ENCODE peak calls at places on chromosomes 6 and 20, in five cellular contexts. Q, D, N, U and Y are unnamed samples.
A peak's percentile ranks its signal among the peaks of the same experiment; 100 is the strongest.

GRCh38 chr6:170075659-170076223 is 215.1 kb downstream of the DLL1 start:
- DNase-seq in Q (peak; percentile 40), D (peak; percentile 38), N (no peak), U (no peak), Y (no peak)

GRCh38 chr20:38550274-38550673 is 30.7 kb upstream of the ADIG start:
- DNase-seq in Q (no peak), D (no peak), N (no peak), U (no peak), Y (peak; percentile 11)

GRCh38 chr20:33859157-33859695 is 48.1 kb downstream of the CHMP4B start:
- DNase-seq in Q (no peak), D (peak; percentile 46), N (peak; percentile 50), U (no peak), Y (peak; percentile 68)

GRCh38 chr20:46954490-46955038 is 59.9 kb downstream of the EYA2 start:
- DNase-seq in Q (no peak), D (no peak), N (peak; percentile 25), U (no peak), Y (no peak)

GRCh38 chr20:23125159-23125558 is 39.0 kb upstream of the CD93 start:
- DNase-seq in Q (no peak), D (no peak), N (no peak), U (no peak), Y (no peak)

GRCh38 chr20:52448513-52448912 is 256.9 kb upstream of the ZFP64 start:
- DNase-seq in Q (no peak), D (no peak), N (no peak), U (no peak), Y (no peak)

GRCh38 chr6:9412951-9413559 is 977.7 kb upstream of the SLC35B3 start:
- DNase-seq in Q (no peak), D (no peak), N (peak; percentile 2), U (peak; percentile 7), Y (peak; percentile 54)

GRCh38 chr6:147651249-147652063 is 143.0 kb downstream of the SAMD5 start:
- DNase-seq in Q (no peak), D (no peak), N (no peak), U (peak; percentile 28), Y (no peak)

GRCh38 chr6:121686611-121687023 is 251.2 kb downstream of the GJA1 start:
- DNase-seq in Q (no peak), D (no peak), N (no peak), U (peak; percentile 17), Y (no peak)

GRCh38 chr6:105135056-105135455 is 44.8 kb downstream of the POPDC3 start:
- DNase-seq in Q (no peak), D (no peak), N (no peak), U (no peak), Y (no peak)

GRCh38 chr6:17851001-17851719 is 136.3 kb downstream of the KIF13A start:
- DNase-seq in Q (no peak), D (no peak), N (no peak), U (no peak), Y (no peak)

GRCh38 chr6:14130431-14131075 is 13.0 kb downstream of the CD83 start:
- DNase-seq in Q (no peak), D (no peak), N (no peak), U (no peak), Y (no peak)

GRCh38 chr6:45075246-45075645 is 252.9 kb upstream of the RUNX2 start:
- DNase-seq in Q (no peak), D (no peak), N (no peak), U (no peak), Y (no peak)

GRCh38 chr20:35629432-35630145 is 14.0 kb downstream of the SPAG4 start:
- DNase-seq in Q (no peak), D (no peak), N (no peak), U (no peak), Y (no peak)

GRCh38 chr6:81169166-81169565 is 583.3 kb downstream of the TENT5A start:
- DNase-seq in Q (no peak), D (no peak), N (no peak), U (no peak), Y (no peak)

GRCh38 chr6:85450578-85450884 is 648 bp downstream of the NT5E start:
- DNase-seq in Q (no peak), D (no peak), N (no peak), U (no peak), Y (no peak)

GRCh38 chr20:14761903-14762302 is 424.5 kb upstream of the FLRT3 start:
- DNase-seq in Q (no peak), D (no peak), N (no peak), U (no peak), Y (no peak)

GRCh38 chr20:45890077-45890996 is 671 bp downstream of the NEURL2 start:
- DNase-seq in Q (peak; percentile 88), D (peak; percentile 88), N (no peak), U (peak; percentile 81), Y (peak; percentile 35)

GRCh38 chr20:24771651-24772061 is 177.4 kb upstream of the CST7 start:
- DNase-seq in Q (peak; percentile 45), D (no peak), N (no peak), U (no peak), Y (no peak)

GRCh38 chr6:64590965-64591364 is 955.4 kb downstream of the PHF3 start:
- DNase-seq in Q (no peak), D (no peak), N (no peak), U (no peak), Y (no peak)

DNA sequence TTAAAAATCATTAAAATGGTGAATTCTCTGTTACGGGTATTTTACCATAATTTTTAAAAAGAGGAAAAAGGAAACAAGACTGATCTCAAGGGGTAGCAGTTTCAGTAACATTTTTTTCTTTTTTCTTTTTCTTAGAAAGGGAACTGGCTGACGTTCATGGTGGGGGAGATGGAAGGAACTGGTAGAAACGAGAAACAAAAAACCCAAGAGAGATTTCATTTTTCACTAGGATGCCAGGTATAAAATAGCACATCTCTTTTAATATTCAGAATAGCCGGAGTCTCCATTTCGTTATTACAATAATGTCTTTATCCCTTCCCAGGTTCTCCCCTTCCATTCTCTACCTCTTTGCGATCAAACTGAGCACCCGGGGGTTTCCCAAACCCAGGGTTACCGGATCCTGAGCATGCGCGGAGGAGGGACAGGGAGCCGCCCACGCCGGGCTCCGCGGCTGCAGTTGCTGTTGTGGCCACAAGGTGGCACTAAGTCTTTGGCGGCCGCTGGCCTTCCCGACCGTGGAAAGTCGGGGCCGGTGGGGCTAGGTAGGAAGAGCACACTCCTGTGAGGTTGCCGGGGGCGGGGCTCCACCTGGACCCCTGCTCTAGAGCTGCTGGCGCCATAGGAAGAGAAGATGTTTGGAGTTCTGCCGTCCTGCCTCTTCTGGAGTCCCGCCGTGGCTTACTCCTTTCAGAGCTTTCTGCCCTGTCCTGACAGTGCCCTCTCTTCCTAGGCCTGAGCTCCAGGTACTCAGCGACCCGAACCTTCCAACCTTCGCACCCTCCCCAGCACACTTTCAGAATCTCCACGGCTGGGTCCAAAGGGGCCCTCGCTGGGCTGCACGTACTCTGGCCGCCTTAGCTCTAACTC is 146.8 kb downstream of the SH3BGRL2 start:
- DNase-seq in Q (peak; percentile 82), D (peak; percentile 85), N (peak; percentile 35), U (peak; percentile 83), Y (peak; percentile 86)
- H3K4me3 ChIP-seq in Q (peak overlapping the region; percentile 38), D (peak overlapping the region; percentile 37), N (peak overlapping the region; percentile 49), U (no peak overlapping the region), Y (peak overlapping the region; percentile 39)

GRCh38 chr6:3455121-3455489 is 1.7 kb downstream of the SLC22A23 start:
- DNase-seq in Q (no peak), D (no peak), N (no peak), U (no peak), Y (no peak)

GRCh38 chr6:3454206-3455016 is 2.4 kb downstream of the SLC22A23 start:
- DNase-seq in Q (no peak), D (no peak), N (no peak), U (no peak), Y (no peak)

GRCh38 chr6:3455490-3456394 is 1.1 kb downstream of the SLC22A23 start:
- DNase-seq in Q (no peak), D (peak; percentile 59), N (no peak), U (peak; percentile 29), Y (no peak)

GRCh38 chr6:3451498-3451897 is 5.4 kb downstream of the SLC22A23 start:
- DNase-seq in Q (no peak), D (no peak), N (no peak), U (no peak), Y (no peak)

GRCh38 chr6:3453410-3453809 is 3.4 kb downstream of the SLC22A23 start:
- DNase-seq in Q (no peak), D (no peak), N (no peak), U (no peak), Y (no peak)
- TF ChIP-seq CTCF in Q (no peak), D (no peak), N (no peak), U (no peak), Y (no peak)

DNA sequence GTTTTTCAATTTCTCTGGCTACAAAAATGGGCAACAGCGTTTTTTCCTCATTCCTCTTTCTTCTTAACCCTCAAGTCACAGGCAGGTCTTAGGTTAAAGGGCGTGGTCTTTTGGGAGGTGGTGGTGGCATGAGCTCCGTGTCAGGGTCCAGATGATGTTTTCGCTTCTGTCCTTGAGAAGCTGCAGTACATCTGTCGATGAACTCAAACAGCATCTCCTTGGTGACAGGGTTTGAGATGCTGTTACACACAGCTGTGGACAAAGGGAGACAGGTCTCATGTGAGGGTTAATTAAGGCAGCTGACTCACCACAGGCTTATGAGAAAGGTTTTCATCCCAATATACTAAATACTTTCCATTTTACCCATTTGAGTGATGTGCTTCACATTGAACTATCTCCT is 350.8 kb downstream of the RNGTT start:
- DNase-seq in Q (no peak), D (no peak), N (peak; percentile 87), U (no peak), Y (peak; percentile 77)
- H3K4me3 ChIP-seq in Q (no peak overlapping the region), D (no peak overlapping the region), N (peak overlapping the region; percentile 2), U (no peak overlapping the region), Y (no peak overlapping the region)

DNA sequence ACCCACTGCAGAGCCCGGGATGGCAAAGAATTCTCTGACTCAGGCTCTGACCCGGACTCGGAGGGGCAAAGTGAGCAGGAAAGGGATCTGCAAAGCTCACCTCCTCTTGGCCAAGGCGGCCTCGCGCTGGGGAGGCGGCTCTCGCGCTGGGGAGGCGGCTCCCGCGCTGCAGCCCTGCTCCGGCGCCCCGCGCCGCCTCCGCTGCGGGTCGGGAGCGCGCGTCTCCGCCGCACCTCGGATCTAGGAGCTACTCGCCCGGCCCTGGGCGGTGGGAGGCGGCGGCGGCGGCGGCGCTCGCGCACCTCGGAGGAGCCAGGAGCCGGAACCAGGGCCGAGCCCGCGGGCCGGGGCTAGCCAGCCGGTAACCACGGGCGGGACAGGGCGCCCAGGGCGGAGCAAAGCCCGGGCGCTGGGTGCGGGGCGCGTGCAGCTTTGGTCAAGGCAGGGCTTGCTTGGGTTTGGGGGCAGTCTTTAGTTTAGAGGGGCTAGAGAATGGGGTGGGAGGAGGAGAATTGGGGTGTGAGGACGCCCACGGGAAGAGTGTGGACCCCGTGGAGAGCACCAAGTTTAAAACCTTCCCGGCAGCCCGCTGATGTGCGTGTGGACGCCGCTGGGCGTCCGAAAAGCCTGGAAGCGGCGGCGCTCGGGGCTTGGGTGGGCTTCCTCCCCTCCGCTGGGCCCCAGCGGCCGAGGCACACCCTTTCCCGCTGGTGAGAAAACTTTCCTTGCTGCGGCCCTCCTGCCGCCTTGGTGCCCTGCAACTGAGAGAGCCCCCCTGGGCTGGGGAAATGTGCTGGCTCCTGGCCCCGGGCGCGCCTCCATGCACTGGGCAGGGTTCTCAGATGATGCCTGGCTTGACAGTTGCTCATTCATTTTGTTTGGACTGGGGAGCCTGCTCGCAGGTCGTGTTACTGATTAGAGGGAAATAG is at the start of gene MRAP2:
- DNase-seq in Q (no peak), D (peak; percentile 55), N (no peak), U (peak; percentile 23), Y (no peak)
- TF ChIP-seq CTCF in Q (no peak), D (no peak), N (no peak), U (no peak), Y (no peak)

DNA sequence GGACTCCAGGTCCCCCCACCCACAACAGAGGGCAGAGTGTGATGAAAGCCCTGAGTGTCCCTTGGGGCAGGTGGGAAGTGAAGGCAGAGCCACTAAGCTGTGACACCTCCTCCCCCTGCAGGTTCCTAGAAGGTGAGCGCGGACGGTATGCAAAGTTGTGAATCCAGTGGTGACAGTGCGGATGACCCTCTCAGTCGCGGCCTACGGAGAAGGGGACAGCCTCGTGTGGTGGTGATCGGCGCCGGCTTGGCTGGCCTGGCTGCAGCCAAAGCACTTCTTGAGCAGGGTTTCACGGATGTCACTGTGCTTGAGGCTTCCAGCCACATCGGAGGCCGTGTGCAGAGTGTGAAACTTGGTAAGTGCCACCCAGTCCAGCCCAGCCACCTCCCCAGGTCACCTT is 159.6 kb upstream of the RNF24 start:
- DNase-seq in Q (no peak), D (no peak), N (no peak), U (no peak), Y (no peak)
- H3K4me3 ChIP-seq in Q (no peak overlapping the region), D (no peak overlapping the region), N (no peak overlapping the region), U (no peak overlapping the region), Y (no peak overlapping the region)